ENCODE peak calls at places on chromosome 15, in five cellular contexts. V is left ventricle myocardium inferior, R is BE2C, I is Panc1, H is cardiac muscle cell. Y is an unnamed sample. For H3K4me1 and H3K36me3, the result is how much of the 10 kb centered on the place peaks cover.

GRCh38 chr15:66014639-66015182 is 145.4 kb downstream of the RAB11A start:
- DNase-seq in R (no peak), I (no peak), H (no peak), V (no peak), Y (no peak)

GRCh38 chr15:36428102-36428845 is 151.2 kb upstream of the CDIN1 start:
- DNase-seq in H (no peak), R (peak), V (no peak), I (peak), Y (no peak)

GRCh38 chr15:87764461-87765236 is 491.9 kb downstream of the NTRK3 start:
- DNase-seq in V (no peak), I (no peak), R (no peak), H (no peak), Y (no peak)

GRCh38 chr15:57387011-57387410 is 10.7 kb downstream of the CGNL1 start:
- DNase-seq in V (no peak), R (no peak), H (no peak), I (no peak), Y (no peak)

GRCh38 chr15:80153900-80154299 is 1.1 kb downstream of the FAH start:
- DNase-seq in V (no peak), H (no peak), I (no peak), R (no peak), Y (no peak)

GRCh38 chr15:89125038-89125826 is 37.0 kb downstream of the ABHD2 start:
- DNase-seq in R (no peak), I (no peak), H (no peak), V (no peak), Y (no peak)

GRCh38 chr15:87816811-87817210 is 439.7 kb downstream of the NTRK3 start:
- DNase-seq in V (no peak), R (no peak), I (peak), H (no peak), Y (no peak)

GRCh38 chr15:70892002-70892911 is at the start of the genes LRRC49 and THAP10:
- DNase-seq in I (peak), R (peak), H (peak), V (peak), Y (peak)

GRCh38 chr15:37709669-37710068 is 224.8 kb upstream of the TMCO5A start:
- DNase-seq in R (no peak), I (no peak), H (no peak), V (no peak), Y (no peak)

GRCh38 chr15:45790325-45790943 is 155.6 kb downstream of the SQOR start:
- DNase-seq in V (peak), R (peak), H (peak), I (peak), Y (no peak)

GRCh38 chr15:52653451-52653964 is 25.7 kb downstream of the ATOSA start:
- DNase-seq in H (peak), V (no peak), R (no peak), I (peak), Y (no peak)

GRCh38 chr15:81336568-81336967 is 12.6 kb upstream of the STARD5 start:
- DNase-seq in R (no peak), V (no peak), I (no peak), H (no peak), Y (no peak)

GRCh38 chr15:75346796-75347221 is at the start of gene NEIL1:
- DNase-seq in I (no peak), R (no peak), V (no peak), H (no peak), Y (no peak)

GRCh38 chr15:28021281-28022039 is 77.7 kb downstream of the OCA2 start:
- DNase-seq in I (no peak), V (peak), H (peak), R (peak), Y (peak)

GRCh38 chr15:57769266-57769665 is 62.8 kb downstream of the POLR2M start:
- DNase-seq in I (no peak), V (peak), H (no peak), R (peak), Y (peak)

GRCh38 chr15:74773731-74774252 is 8.1 kb upstream of the CSK start:
- DNase-seq in R (no peak), H (no peak), V (no peak), I (no peak), Y (no peak)

GRCh38 chr15:25176616-25176923 is 221.8 kb downstream of the SNRPN start:
- DNase-seq in H (no peak), R (no peak), V (peak), I (no peak), Y (peak)

GRCh38 chr15:64398575-64398974 is 10.9 kb downstream of the TRIP4 start:
- DNase-seq in I (no peak), H (no peak), V (no peak), R (no peak), Y (no peak)

GRCh38 chr15:66842710-66843441 is 140.8 kb downstream of the SMAD6 start:
- DNase-seq in R (peak), H (peak), V (peak), I (no peak), Y (peak)

GRCh38 chr15:47720555-47720954 is 3.2 kb downstream of the SEMA6D start:
- DNase-seq in V (no peak), I (no peak), R (no peak), H (no peak), Y (no peak)

GRCh38 chr15:87743557-87743956 is 513.0 kb downstream of the NTRK3 start:
- DNase-seq in H (no peak), I (no peak), R (no peak), V (no peak), Y (no peak)

GRCh38 chr15:47586653-47587224 is 130.6 kb upstream of the SEMA6D start:
- DNase-seq in I (no peak), V (peak), R (peak), H (no peak), Y (no peak)

GRCh38 chr15:26615188-26615926 is 157.5 kb downstream of the GABRB3 start:
- DNase-seq in H (no peak), R (no peak), V (no peak), I (no peak), Y (no peak)

GRCh38 chr15:83372434-83372873 is 74.7 kb upstream of the SH3GL3 start:
- DNase-seq in I (no peak), V (no peak), R (no peak), H (no peak), Y (no peak)

GRCh38 chr15:63504979-63505841 is 817 bp downstream of the USP3 start:
- DNase-seq in H (peak), V (peak), I (no peak), R (peak), Y (peak)

GRCh38 chr15:57510647-57511046 is 81.1 kb upstream of the MYZAP start:
- DNase-seq in H (no peak), R (no peak), I (no peak), V (peak), Y (no peak)

GRCh38 chr15:59299919-59300617 is 72.6 kb downstream of the MYO1E start:
- DNase-seq in I (peak), H (no peak), V (peak), R (no peak), Y (peak)

GRCh38 chr15:63598467-63599400 is 1.5 kb downstream of the FBXL22 start:
- DNase-seq in H (peak), I (no peak), R (no peak), V (no peak), Y (peak)

GRCh38 chr15:31362121-31362520 is 35.5 kb downstream of the KLF13 start:
- DNase-seq in R (no peak), H (no peak), I (no peak), V (peak), Y (peak)

GRCh38 chr15:31364301-31365031 is 37.8 kb downstream of the KLF13 start:
- DNase-seq in I (no peak), R (peak), V (peak), H (peak), Y (no peak)

GRCh38 chr15:31360843-31361763 is 34.5 kb downstream of the KLF13 start:
- DNase-seq in R (no peak), V (peak), I (no peak), H (no peak), Y (no peak)

GRCh38 chr15:31361764-31362120 is 35.1 kb downstream of the KLF13 start:
- DNase-seq in H (peak), V (no peak), I (no peak), R (no peak), Y (no peak)

DNA sequence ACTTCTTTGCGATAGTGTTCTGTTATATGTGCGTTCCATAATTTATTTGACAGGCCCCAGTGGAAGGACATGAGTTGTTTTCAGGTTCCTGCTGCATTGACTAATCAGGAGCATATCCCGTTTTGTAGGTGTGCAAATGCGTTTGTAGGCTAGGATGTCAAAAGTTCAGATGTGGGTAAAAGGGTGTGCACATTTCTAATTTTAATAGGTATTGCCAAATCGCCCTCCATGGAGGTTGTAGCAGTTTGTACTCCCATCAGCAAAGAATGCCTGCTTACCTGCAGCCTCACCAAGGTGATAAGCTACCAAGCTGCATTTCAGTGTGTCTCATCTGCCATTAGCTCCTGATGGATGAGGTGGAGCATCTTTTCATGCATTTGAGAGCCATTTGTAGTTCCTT is 36.3 kb downstream of the KLF13 start:
- DNase-seq in R (no peak), H (no peak), I (no peak), V (no peak), Y (no peak)
- H3K4me1 ChIP-seq in R (half or more), H (half or more), I (under half), V (half or more), Y (under half)

GRCh38 chr15:56099311-56099710 is 105.9 kb upstream of the NEDD4 start:
- DNase-seq in R (no peak), V (no peak), I (no peak), H (peak), Y (no peak)
- H3K36me3 ChIP-seq in R (under half), V (under half), I (under half), H (under half), Y (under half)

GRCh38 chr15:31309893-31310606 is 16.6 kb upstream of the KLF13 start:
- DNase-seq in I (no peak), R (no peak), H (no peak), V (no peak), Y (no peak)
- H3K4me1 ChIP-seq in I (under half), R (under half), H (under half), V (under half), Y (under half)

GRCh38 chr15:43056696-43057095 is 49.1 kb downstream of the UBR1 start:
- DNase-seq in I (no peak), V (no peak), H (no peak), R (no peak), Y (no peak)
- H3K36me3 ChIP-seq in I (under half), V (half or more), H (half or more), R (half or more), Y (under half)

GRCh38 chr15:40087991-40088928 is 20.4 kb downstream of the BMF start:
- DNase-seq in R (no peak), I (no peak), H (peak), V (peak), Y (no peak)
- H3K4me1 ChIP-seq in R (under half), I (under half), H (half or more), V (half or more), Y (under half)

DNA sequence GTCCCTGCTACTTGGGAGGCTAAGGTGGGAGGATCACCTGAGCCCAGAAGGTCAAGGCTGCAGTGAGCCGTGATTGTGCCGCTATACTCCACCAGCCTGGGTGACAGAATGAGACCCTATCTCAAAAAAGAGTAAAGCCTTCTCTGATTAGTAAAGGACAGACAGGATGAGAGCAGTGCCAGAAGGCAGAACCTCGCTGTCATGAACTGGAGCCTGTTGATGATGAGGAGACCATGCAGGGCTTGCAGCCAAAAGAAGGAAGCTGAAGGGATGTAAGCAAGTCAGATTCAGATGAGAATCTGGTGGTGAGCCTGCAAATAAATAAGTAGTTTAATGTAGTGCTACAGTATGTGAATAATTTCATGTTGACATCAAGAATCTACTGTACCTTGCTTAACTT is 52.8 kb downstream of the USP50 start:
- DNase-seq in V (no peak), I (no peak), R (no peak), H (no peak), Y (no peak)
- H3K36me3 ChIP-seq in V (half or more), I (under half), R (half or more), H (half or more), Y (under half)

GRCh38 chr15:78650022-78650421 is 9.0 kb upstream of the CHRNB4 start:
- DNase-seq in V (no peak), H (no peak), I (no peak), R (no peak), Y (no peak)

GRCh38 chr15:78651930-78652655 is 11.1 kb upstream of the CHRNB4 start:
- DNase-seq in I (no peak), V (no peak), H (no peak), R (no peak), Y (no peak)

GRCh38 chr15:78654272-78654671 is 13.3 kb upstream of the CHRNB4 start:
- DNase-seq in H (no peak), I (no peak), V (no peak), R (no peak), Y (no peak)

DNA sequence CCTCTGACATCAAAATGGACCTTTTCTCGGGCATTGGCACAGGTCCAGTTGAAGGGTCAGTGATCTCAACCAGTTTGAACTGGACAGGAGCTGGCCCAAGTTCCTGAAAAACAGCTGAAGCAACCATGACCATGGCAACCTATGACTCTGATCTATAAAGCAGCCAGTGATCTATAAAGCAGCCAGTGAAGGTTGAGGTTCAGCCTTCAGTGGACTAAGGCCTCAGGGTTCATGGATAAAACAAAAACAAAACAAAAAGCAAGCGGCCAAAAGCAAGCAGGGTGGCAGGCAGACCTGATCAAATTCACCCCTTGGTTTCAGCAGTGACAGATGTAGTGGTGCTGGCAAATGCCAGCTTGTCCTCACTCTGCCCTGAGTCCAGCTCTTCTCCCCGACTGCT is 10.0 kb upstream of the CHRNB4 start:
- DNase-seq in V (no peak), I (no peak), R (no peak), H (no peak), Y (no peak)
- H3K4me1 ChIP-seq in V (under half), I (under half), R (under half), H (under half), Y (under half)

DNA sequence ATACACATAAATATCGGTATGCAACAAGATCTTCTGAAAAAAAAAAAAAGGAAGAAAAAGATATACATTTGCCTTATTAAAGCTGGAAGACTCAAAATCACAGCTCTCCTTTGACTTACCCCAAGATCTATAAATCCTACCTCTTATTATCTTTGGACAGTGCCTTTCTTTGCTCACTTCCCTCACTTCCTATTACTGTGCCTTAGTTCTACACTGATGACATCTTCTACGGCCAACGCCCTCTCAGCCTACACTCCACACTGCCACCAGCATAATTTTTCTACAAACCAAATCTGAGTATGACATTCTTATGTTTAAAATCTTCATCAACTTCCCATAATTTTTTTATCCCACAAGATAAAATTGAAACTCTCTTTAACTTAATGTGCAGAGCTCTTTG is 137.1 kb downstream of the VPS13C start:
- DNase-seq in V (no peak), I (no peak), H (no peak), R (no peak), Y (no peak)
- H3K36me3 ChIP-seq in V (half or more), I (under half), H (under half), R (under half), Y (under half)

DNA sequence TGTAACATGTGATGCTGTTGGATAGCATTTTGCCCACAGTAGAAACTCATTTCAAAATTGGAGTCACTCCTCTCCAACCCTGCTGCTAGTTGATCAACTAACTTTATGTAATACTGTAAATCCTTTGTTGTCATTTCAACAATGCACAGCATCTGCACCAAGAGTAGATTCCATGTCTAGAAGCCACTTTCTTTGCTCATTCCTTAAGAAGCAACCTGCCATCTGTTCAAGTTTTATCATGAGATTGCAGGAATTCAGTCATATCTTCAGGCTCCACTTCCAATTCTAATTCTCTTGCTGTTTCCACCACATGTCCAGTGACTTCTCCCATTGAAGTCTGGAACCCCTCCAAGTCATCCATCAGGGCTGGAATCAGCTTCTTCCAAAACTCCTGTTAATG is 42.9 kb downstream of the AKAP13 start:
- DNase-seq in V (no peak), H (no peak), R (no peak), I (no peak), Y (no peak)
- H3K4me1 ChIP-seq in V (half or more), H (under half), R (under half), I (under half), Y (under half)